ENCODE peak calls at places on chromosome 10, in eight cellular contexts. Q is lung, E is transverse colon, I is cardiac muscle cell, K is neuronal stem cell, G is pancreas, O is PC-3, A is PC-9. L is an unnamed sample. For H3K4me1 and H3K27me3, the result is how much of the 10 kb centered on the place peaks cover.

GRCh38 chr10:99579971-99580370 is 40.3 kb downstream of the SLC25A28 start:
- DNase-seq in G (no peak), I (no peak), Q (no peak), A (no peak), K (no peak), E (no peak), O (peak), L (no peak)

GRCh38 chr10:130664526-130664925 is 528.3 kb downstream of the GLRX3 start:
- DNase-seq in I (no peak), O (no peak), G (no peak), Q (no peak), A (no peak), E (no peak), K (no peak), L (no peak)

GRCh38 chr10:17882557-17882956 is 69.2 kb upstream of the SLC39A12 start:
- DNase-seq in Q (no peak), I (peak), O (no peak), E (no peak), G (no peak), K (no peak), A (no peak), L (peak)

GRCh38 chr10:88874271-88874670 is 5.8 kb upstream of the STAMBPL1 start:
- DNase-seq in E (no peak), K (no peak), I (peak), A (no peak), G (no peak), O (no peak), Q (no peak), L (peak)

GRCh38 chr10:6579193-6579903 is 728 bp downstream of the PRKCQ start:
- DNase-seq in O (no peak), A (no peak), G (peak), K (no peak), Q (no peak), I (no peak), E (no peak), L (no peak)

GRCh38 chr10:36172574-36172973 is 530.5 kb upstream of the FZD8 start:
- DNase-seq in I (peak), K (no peak), O (peak), G (no peak), Q (no peak), A (no peak), E (no peak), L (peak)

GRCh38 chr10:73773152-73773879 is 8.5 kb upstream of the CHCHD1 start:
- DNase-seq in K (no peak), G (no peak), A (no peak), I (no peak), Q (no peak), E (no peak), O (no peak), L (peak)

GRCh38 chr10:10519674-10520073 is 498.0 kb upstream of the CELF2 start:
- DNase-seq in O (no peak), G (no peak), K (no peak), Q (no peak), I (no peak), E (no peak), A (no peak), L (no peak)

GRCh38 chr10:132417249-132417878 is 20.4 kb downstream of the PWWP2B start:
- DNase-seq in Q (no peak), E (no peak), G (peak), K (no peak), O (no peak), A (no peak), I (no peak), L (no peak)

GRCh38 chr10:84191106-84191505 is 3.2 kb upstream of the CDHR1 start:
- DNase-seq in O (no peak), A (no peak), G (no peak), E (peak), Q (no peak), K (no peak), I (no peak), L (no peak)

GRCh38 chr10:62613429-62613828 is 191.1 kb upstream of the ADO start:
- DNase-seq in E (no peak), K (no peak), O (peak), A (no peak), I (peak), Q (no peak), G (no peak), L (peak)

GRCh38 chr10:46546591-46547330 is 9.7 kb downstream of the GPRIN2 start:
- DNase-seq in K (no peak), I (no peak), Q (peak), O (peak), E (peak), A (no peak), G (peak), L (no peak)

GRCh38 chr10:75772153-75772887 is 340.9 kb downstream of the LRMDA start:
- DNase-seq in G (no peak), K (no peak), I (peak), A (no peak), O (peak), Q (no peak), E (no peak), L (no peak)

GRCh38 chr10:119090968-119091367 is 10.4 kb upstream of the EIF3A start:
- DNase-seq in O (peak), I (peak), K (no peak), Q (no peak), G (no peak), A (peak), E (peak), L (peak)

GRCh38 chr10:21508987-21509334 is 16.5 kb downstream of the SKIDA1 start:
- DNase-seq in K (no peak), E (no peak), O (no peak), A (no peak), Q (no peak), I (no peak), G (no peak), L (no peak)
- H3K4me3 ChIP-seq in K (peak), E (no peak), O (no peak), A (no peak), Q (no peak), I (peak), G (no peak), L (no peak)

GRCh38 chr10:100736144-100736808 is 9.1 kb upstream of the PAX2 start:
- DNase-seq in E (no peak), I (no peak), O (no peak), A (no peak), G (no peak), Q (no peak), K (no peak), L (no peak)
- H3K4me1 ChIP-seq in E (under half), I (under half), O (under half), A (under half), G (under half), Q (under half), K (under half), L (under half)

GRCh38 chr10:8295311-8295710 is 240.8 kb downstream of the GATA3 start:
- DNase-seq in O (no peak), I (no peak), E (no peak), Q (no peak), K (no peak), A (no peak), G (no peak), L (no peak)

GRCh38 chr10:8296090-8296741 is 241.7 kb downstream of the GATA3 start:
- DNase-seq in A (no peak), O (no peak), I (no peak), Q (no peak), G (no peak), E (no peak), K (no peak), L (no peak)

GRCh38 chr10:8297951-8298350 is 243.5 kb downstream of the GATA3 start:
- DNase-seq in G (no peak), O (no peak), I (no peak), E (no peak), Q (no peak), K (no peak), A (no peak), L (no peak)

GRCh38 chr10:8297107-8297506 is 242.6 kb downstream of the GATA3 start:
- DNase-seq in K (no peak), I (no peak), G (no peak), E (no peak), A (no peak), O (no peak), Q (no peak), L (no peak)

GRCh38 chr10:8296742-8297101 is 242.2 kb downstream of the GATA3 start:
- DNase-seq in K (no peak), E (no peak), A (no peak), G (no peak), Q (no peak), O (no peak), I (no peak), L (no peak)
- H3K27me3 ChIP-seq in K (under half), E (under half), A (under half), G (under half), Q (under half), O (half or more), I (half or more), L (under half)

GRCh38 chr10:96585726-96586418 is 940 bp downstream of the TM9SF3 start:
- DNase-seq in Q (no peak), G (no peak), A (peak), E (peak), I (peak), K (no peak), O (peak), L (peak)

GRCh38 chr10:96584035-96584434 is 2.8 kb downstream of the TM9SF3 start:
- DNase-seq in A (no peak), E (no peak), G (no peak), K (no peak), O (no peak), I (no peak), Q (no peak), L (no peak)

GRCh38 chr10:96587255-96588059 is 645 bp upstream of the TM9SF3 start:
- DNase-seq in E (peak), A (peak), O (peak), G (no peak), I (peak), Q (peak), K (no peak), L (peak)

GRCh38 chr10:96586419-96587254 is at the start of gene TM9SF3:
- DNase-seq in K (peak), Q (peak), O (peak), A (peak), G (peak), E (peak), I (peak), L (peak)

DNA sequence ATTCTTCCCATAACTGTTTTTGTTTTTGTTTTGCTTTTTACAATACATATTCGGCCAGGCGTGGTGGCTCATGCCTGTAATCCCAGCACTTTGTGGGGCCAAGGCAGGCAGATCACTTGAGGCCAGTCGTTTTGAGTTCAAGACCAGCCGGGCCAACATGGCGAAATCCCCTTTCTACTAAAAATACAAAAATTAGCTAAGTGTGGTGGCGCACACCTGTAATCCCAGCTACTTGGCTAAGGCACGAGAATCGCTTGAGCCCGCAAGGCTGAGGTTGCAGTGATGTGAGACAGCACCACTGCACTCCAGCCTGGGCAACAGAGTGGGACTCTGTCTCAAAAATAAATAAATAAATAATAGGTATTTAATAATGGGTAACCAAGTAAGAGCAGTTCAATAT is 2.3 kb downstream of the TM9SF3 start:
- DNase-seq in Q (no peak), E (no peak), G (no peak), A (no peak), O (no peak), K (no peak), I (no peak), L (no peak)
- H3K4me3 ChIP-seq in Q (no peak), E (no peak), G (peak), A (no peak), O (no peak), K (no peak), I (no peak), L (peak)

DNA sequence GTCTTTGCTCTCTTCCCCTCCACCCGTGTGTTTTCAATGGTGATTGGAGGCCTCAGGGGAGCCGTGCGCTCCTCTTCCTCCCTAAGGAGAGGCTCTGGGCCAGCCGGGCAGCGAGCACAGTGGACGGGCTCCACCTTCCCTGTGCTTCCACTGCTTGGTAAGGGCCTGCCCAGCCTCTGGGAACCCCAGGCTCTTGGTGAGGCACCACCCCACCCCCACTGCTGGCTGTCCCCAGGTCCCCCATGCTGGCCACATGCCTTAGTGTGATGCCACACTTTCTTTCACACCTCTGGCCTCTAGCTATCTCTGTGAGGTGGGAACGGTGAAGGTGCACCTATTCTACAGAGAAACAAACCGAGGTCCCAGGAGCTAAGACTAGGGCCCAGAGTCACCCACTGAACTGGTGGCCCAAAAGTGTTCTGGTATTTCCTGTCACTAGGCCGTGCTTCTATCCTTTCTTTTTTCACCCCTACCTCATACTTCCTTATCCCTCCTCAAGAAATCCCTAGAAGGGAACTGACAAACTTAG is 53.3 kb downstream of the UNC5B start:
- DNase-seq in E (no peak), K (no peak), O (no peak), Q (no peak), I (no peak), A (no peak), G (peak), L (no peak)
- H3K4me1 ChIP-seq in E (under half), K (under half), O (under half), Q (under half), I (half or more), A (under half), G (under half), L (under half)

GRCh38 chr10:1575481-1576244 is 161.7 kb downstream of the ADARB2 start:
- DNase-seq in K (no peak), Q (no peak), I (no peak), A (no peak), O (no peak), G (peak), E (no peak), L (no peak)
- H3K27me3 ChIP-seq in K (under half), Q (under half), I (under half), A (under half), O (under half), G (under half), E (under half), L (under half)

GRCh38 chr10:52450743-52451142 is 136.7 kb downstream of the DKK1 start:
- DNase-seq in K (no peak), G (no peak), I (no peak), Q (no peak), O (no peak), E (no peak), A (no peak), L (no peak)

GRCh38 chr10:52454476-52454875 is 140.4 kb downstream of the DKK1 start:
- DNase-seq in I (no peak), G (no peak), Q (no peak), E (no peak), A (no peak), O (no peak), K (no peak), L (no peak)

GRCh38 chr10:52453501-52453900 is 139.4 kb downstream of the DKK1 start:
- DNase-seq in O (no peak), G (no peak), I (no peak), E (no peak), A (no peak), Q (no peak), K (no peak), L (peak)

GRCh38 chr10:52451817-52452216 is 137.7 kb downstream of the DKK1 start:
- DNase-seq in E (no peak), K (no peak), G (no peak), Q (no peak), O (peak), A (peak), I (peak), L (peak)

GRCh38 chr10:52452600-52453493 is 138.8 kb downstream of the DKK1 start:
- DNase-seq in A (peak), E (no peak), G (no peak), O (peak), I (no peak), Q (no peak), K (no peak), L (no peak)
- H3K4me3 ChIP-seq in A (no peak), E (no peak), G (no peak), O (peak), I (no peak), Q (no peak), K (no peak), L (no peak)

GRCh38 chr10:79249156-79250121 is 97.8 kb upstream of the PPIF start:
- DNase-seq in O (no peak), I (no peak), K (no peak), G (no peak), E (no peak), A (no peak), Q (no peak), L (no peak)

GRCh38 chr10:79247373-79248137 is 99.7 kb upstream of the PPIF start:
- DNase-seq in K (no peak), I (no peak), E (no peak), Q (no peak), G (no peak), A (no peak), O (no peak), L (no peak)

GRCh38 chr10:79246606-79247275 is 100.5 kb upstream of the PPIF start:
- DNase-seq in Q (no peak), I (peak), A (no peak), K (no peak), G (no peak), O (no peak), E (no peak), L (no peak)

GRCh38 chr10:79250259-79250658 is 97.0 kb upstream of the PPIF start:
- DNase-seq in I (no peak), K (no peak), E (peak), O (no peak), G (no peak), Q (peak), A (no peak), L (no peak)

DNA sequence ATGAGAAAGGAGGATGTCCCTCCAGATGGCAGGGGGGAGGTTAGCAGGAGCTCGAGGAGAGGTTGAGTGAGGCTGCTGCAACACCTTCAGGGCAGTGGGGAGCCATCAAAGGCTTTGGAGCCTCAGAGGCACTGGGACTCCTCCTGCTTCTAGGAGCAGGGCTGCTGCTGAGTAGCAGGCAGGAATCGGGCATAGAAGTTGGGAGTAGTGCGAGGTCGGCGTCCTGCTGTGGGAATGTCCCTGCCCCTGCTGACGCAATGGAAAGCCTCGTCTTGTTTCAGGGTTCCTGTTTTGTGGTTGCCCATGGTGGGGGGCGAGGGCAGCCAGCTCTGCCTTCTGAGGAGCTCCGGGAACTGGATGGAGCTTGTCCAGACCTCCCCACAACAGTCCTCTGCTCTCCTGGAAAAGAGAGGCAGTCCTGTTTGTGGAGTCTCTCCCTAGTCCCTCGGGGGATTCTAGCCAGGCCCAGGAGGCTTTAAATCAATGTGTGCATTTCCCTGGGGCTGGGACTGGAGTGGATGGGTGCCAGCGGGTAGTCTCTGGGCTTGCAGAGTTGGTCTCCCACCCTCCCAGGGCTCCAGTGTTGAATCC is 98.8 kb upstream of the PPIF start:
- DNase-seq in A (no peak), E (peak), Q (no peak), O (no peak), K (no peak), G (no peak), I (peak), L (no peak)
- H3K4me1 ChIP-seq in A (under half), E (half or more), Q (half or more), O (under half), K (under half), G (under half), I (under half), L (under half)

GRCh38 chr10:43263551-43264323 is 3.1 kb downstream of the RASGEF1A start:
- DNase-seq in K (no peak), E (peak), Q (no peak), O (no peak), A (no peak), I (no peak), G (peak), L (peak)
- H3K27me3 ChIP-seq in K (under half), E (half or more), Q (under half), O (under half), A (half or more), I (half or more), G (under half), L (half or more)

DNA sequence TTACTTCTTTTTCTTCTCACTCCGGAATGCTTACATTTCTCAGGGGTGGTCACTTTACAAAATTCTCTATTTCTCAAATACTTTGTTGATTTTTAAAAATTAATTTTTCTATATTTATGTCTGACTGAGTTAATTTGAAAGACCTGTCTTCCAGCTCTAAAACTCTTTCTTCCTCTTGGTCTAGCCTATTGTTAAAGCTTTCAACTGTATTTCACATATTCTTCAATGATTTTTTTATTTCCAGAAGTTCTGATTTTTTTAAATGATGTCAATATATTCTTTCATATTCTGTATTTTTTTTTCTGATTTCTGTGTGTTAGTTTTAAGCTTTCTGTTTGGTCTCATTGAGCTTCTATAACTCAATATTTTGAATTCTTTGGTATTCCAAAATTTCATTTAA is 27.3 kb upstream of the AKR1C2 start:
- DNase-seq in Q (no peak), K (no peak), O (no peak), G (no peak), I (no peak), A (no peak), E (no peak), L (no peak)
- H3K4me3 ChIP-seq in Q (no peak), K (no peak), O (no peak), G (no peak), I (no peak), A (no peak), E (no peak), L (no peak)